ENCODE peak calls at places on chromosomes 6 and 20, in nine cellular contexts. One of them, this sample, is unnamed.

GRCh38 chr20:17168026-17168612 is 58.7 kb upstream of the PCSK2 start:
- DNase-seq in ovary: no peak
- DNase-seq in transverse colon: no peak
- DNase-seq in A549: no peak
- DNase-seq in Peyer's patch: no peak
- DNase-seq in IMR-90: no peak
- DNase-seq in prostate gland: no peak
- DNase-seq in stomach: no peak
- DNase-seq in NB4: no peak
- DNase-seq in this sample: no peak

GRCh38 chr20:33790571-33790970 is 20.6 kb upstream of the CHMP4B start:
- DNase-seq in Peyer's patch: no peak
- DNase-seq in A549: no peak
- DNase-seq in NB4: no peak
- DNase-seq in ovary: no peak
- DNase-seq in IMR-90: no peak
- DNase-seq in prostate gland: no peak
- DNase-seq in stomach: peak
- DNase-seq in transverse colon: peak
- DNase-seq in this sample: no peak

GRCh38 chr6:127933852-127934840 is 33.3 kb upstream of the THEMIS start:
- DNase-seq in stomach: no peak
- DNase-seq in NB4: no peak
- DNase-seq in transverse colon: no peak
- DNase-seq in IMR-90: no peak
- DNase-seq in A549: no peak
- DNase-seq in ovary: no peak
- DNase-seq in Peyer's patch: no peak
- DNase-seq in prostate gland: no peak
- DNase-seq in this sample: no peak

GRCh38 chr6:166774292-166774691 is 147.2 kb upstream of the RPS6KA2 start:
- DNase-seq in transverse colon: no peak
- DNase-seq in prostate gland: no peak
- DNase-seq in stomach: no peak
- DNase-seq in ovary: no peak
- DNase-seq in Peyer's patch: no peak
- DNase-seq in A549: no peak
- DNase-seq in IMR-90: no peak
- DNase-seq in NB4: no peak
- DNase-seq in this sample: no peak

GRCh38 chr6:46828939-46829338 is 35.8 kb downstream of the MEP1A start:
- DNase-seq in IMR-90: no peak
- DNase-seq in Peyer's patch: no peak
- DNase-seq in stomach: no peak
- DNase-seq in ovary: no peak
- DNase-seq in NB4: no peak
- DNase-seq in A549: no peak
- DNase-seq in prostate gland: no peak
- DNase-seq in transverse colon: no peak
- DNase-seq in this sample: no peak

GRCh38 chr6:158049055-158050028 is 67.7 kb downstream of the SYNJ2 start:
- DNase-seq in IMR-90: no peak
- DNase-seq in Peyer's patch: no peak
- DNase-seq in transverse colon: no peak
- DNase-seq in NB4: no peak
- DNase-seq in prostate gland: no peak
- DNase-seq in A549: no peak
- DNase-seq in ovary: no peak
- DNase-seq in stomach: no peak
- DNase-seq in this sample: peak

GRCh38 chr20:23125159-23125558 is 39.0 kb upstream of the CD93 start:
- DNase-seq in Peyer's patch: no peak
- DNase-seq in NB4: no peak
- DNase-seq in ovary: no peak
- DNase-seq in IMR-90: no peak
- DNase-seq in transverse colon: no peak
- DNase-seq in stomach: no peak
- DNase-seq in prostate gland: no peak
- DNase-seq in A549: no peak
- DNase-seq in this sample: peak

GRCh38 chr6:118784641-118785164 is 109.2 kb upstream of the ASF1A start:
- DNase-seq in NB4: no peak
- DNase-seq in prostate gland: no peak
- DNase-seq in A549: no peak
- DNase-seq in stomach: no peak
- DNase-seq in IMR-90: peak
- DNase-seq in ovary: peak
- DNase-seq in Peyer's patch: no peak
- DNase-seq in transverse colon: no peak
- DNase-seq in this sample: no peak

GRCh38 chr20:53278555-53278954 is 306.4 kb downstream of the TSHZ2 start:
- DNase-seq in Peyer's patch: no peak
- DNase-seq in ovary: no peak
- DNase-seq in transverse colon: no peak
- DNase-seq in stomach: no peak
- DNase-seq in NB4: no peak
- DNase-seq in prostate gland: no peak
- DNase-seq in A549: no peak
- DNase-seq in IMR-90: no peak
- DNase-seq in this sample: no peak

GRCh38 chr20:15654208-15654649 is 919.0 kb downstream of the KIF16B start:
- DNase-seq in Peyer's patch: no peak
- DNase-seq in stomach: peak
- DNase-seq in IMR-90: peak
- DNase-seq in ovary: no peak
- DNase-seq in transverse colon: peak
- DNase-seq in prostate gland: peak
- DNase-seq in NB4: peak
- DNase-seq in A549: peak
- DNase-seq in this sample: peak

GRCh38 chr6:138422861-138423260 is 18.8 kb downstream of the HEBP2 start:
- DNase-seq in IMR-90: no peak
- DNase-seq in NB4: peak
- DNase-seq in Peyer's patch: no peak
- DNase-seq in stomach: no peak
- DNase-seq in ovary: no peak
- DNase-seq in transverse colon: no peak
- DNase-seq in A549: no peak
- DNase-seq in prostate gland: no peak
- DNase-seq in this sample: no peak

GRCh38 chr20:3045042-3045815 is 623 bp upstream of the MRPS26 start:
- DNase-seq in transverse colon: peak
- DNase-seq in A549: peak
- DNase-seq in Peyer's patch: peak
- DNase-seq in prostate gland: peak
- DNase-seq in ovary: no peak
- DNase-seq in NB4: peak
- DNase-seq in stomach: peak
- DNase-seq in IMR-90: peak
- DNase-seq in this sample: peak

GRCh38 chr6:38789256-38789655 is 74.1 kb downstream of the DNAH8 start:
- DNase-seq in NB4: no peak
- DNase-seq in ovary: no peak
- DNase-seq in transverse colon: no peak
- DNase-seq in stomach: no peak
- DNase-seq in Peyer's patch: no peak
- DNase-seq in IMR-90: no peak
- DNase-seq in A549: no peak
- DNase-seq in prostate gland: no peak
- DNase-seq in this sample: no peak

GRCh38 chr6:3259491-3259958 is 778 bp downstream of the PSMG4 start:
- DNase-seq in A549: peak
- DNase-seq in Peyer's patch: no peak
- DNase-seq in prostate gland: no peak
- DNase-seq in IMR-90: peak
- DNase-seq in NB4: peak
- DNase-seq in stomach: peak
- DNase-seq in transverse colon: peak
- DNase-seq in ovary: no peak
- DNase-seq in this sample: peak

GRCh38 chr20:19211661-19212523 is 550 bp upstream of the SLC24A3 start:
- DNase-seq in NB4: peak
- DNase-seq in prostate gland: peak
- DNase-seq in Peyer's patch: no peak
- DNase-seq in A549: no peak
- DNase-seq in IMR-90: no peak
- DNase-seq in transverse colon: peak
- DNase-seq in stomach: peak
- DNase-seq in ovary: peak
- DNase-seq in this sample: peak

GRCh38 chr6:79073888-79074287 is 4.2 kb downstream of the PHIP start:
- DNase-seq in stomach: no peak
- DNase-seq in ovary: no peak
- DNase-seq in IMR-90: no peak
- DNase-seq in Peyer's patch: no peak
- DNase-seq in A549: no peak
- DNase-seq in NB4: no peak
- DNase-seq in transverse colon: no peak
- DNase-seq in prostate gland: no peak
- DNase-seq in this sample: no peak

GRCh38 chr6:44247338-44248302 is 719 bp downstream of the HSP90AB1 start:
- DNase-seq in Peyer's patch: peak
- DNase-seq in stomach: peak
- DNase-seq in NB4: peak
- DNase-seq in prostate gland: peak
- DNase-seq in A549: no peak
- DNase-seq in transverse colon: peak
- DNase-seq in IMR-90: peak
- DNase-seq in ovary: peak
- DNase-seq in this sample: peak

GRCh38 chr6:31113861-31114539 is 600 bp upstream of the PSORS1C1 start:
- DNase-seq in IMR-90: peak
- DNase-seq in NB4: no peak
- DNase-seq in stomach: no peak
- DNase-seq in ovary: no peak
- DNase-seq in prostate gland: no peak
- DNase-seq in transverse colon: no peak
- DNase-seq in Peyer's patch: no peak
- DNase-seq in A549: no peak
- DNase-seq in this sample: no peak

GRCh38 chr20:45828589-45828988 is 1.5 kb upstream of the TNNC2 start:
- DNase-seq in ovary: peak
- DNase-seq in transverse colon: no peak
- DNase-seq in A549: no peak
- DNase-seq in Peyer's patch: no peak
- DNase-seq in NB4: no peak
- DNase-seq in stomach: no peak
- DNase-seq in IMR-90: no peak
- DNase-seq in prostate gland: no peak
- DNase-seq in this sample: no peak

DNA sequence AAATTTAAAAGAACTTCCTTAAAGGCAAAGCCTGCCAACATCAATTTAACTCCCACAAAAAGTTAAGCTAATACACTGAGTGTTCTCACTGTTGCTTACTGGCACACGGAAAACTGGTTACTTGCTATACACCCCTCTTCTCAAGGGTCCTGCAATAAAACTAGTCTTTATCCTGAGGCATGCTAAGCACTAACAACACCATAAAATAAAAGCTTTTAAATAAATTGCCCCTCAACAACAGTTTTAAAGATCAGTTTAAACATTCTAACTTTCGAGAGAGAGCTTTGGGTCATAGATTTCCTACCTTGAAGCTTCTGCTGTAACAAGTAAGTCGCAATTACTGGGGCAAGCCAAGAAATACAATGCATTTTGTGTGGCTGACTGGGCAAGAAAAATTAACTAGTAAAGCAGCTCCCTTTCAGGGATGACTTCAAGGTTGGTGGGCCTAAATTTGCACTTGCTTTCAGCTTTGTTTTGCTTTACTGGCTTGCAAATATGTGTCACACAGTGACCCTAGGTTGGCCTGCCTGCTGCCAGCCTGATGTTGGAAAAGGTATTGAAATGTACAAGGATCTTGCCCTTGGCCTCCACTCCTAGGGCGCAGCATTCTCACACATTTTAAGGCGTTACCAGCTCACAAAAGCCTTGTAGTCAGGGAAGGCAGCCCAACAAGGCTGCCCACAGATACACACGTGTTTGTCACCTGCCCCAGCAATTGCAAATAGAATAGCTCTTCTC is 4.0 kb upstream of the HEY2 start:
- DNase-seq in NB4: no peak
- DNase-seq in ovary: no peak
- DNase-seq in stomach: no peak
- DNase-seq in A549: no peak
- DNase-seq in IMR-90: no peak
- DNase-seq in transverse colon: no peak
- DNase-seq in prostate gland: no peak
- DNase-seq in Peyer's patch: no peak
- DNase-seq in this sample: no peak
- TF ChIP-seq POLR2A in NB4: no peak
- TF ChIP-seq POLR2A in ovary: no peak
- TF ChIP-seq POLR2A in stomach: no peak
- TF ChIP-seq POLR2A in A549: no peak
- TF ChIP-seq POLR2A in IMR-90: no peak
- TF ChIP-seq POLR2A in transverse colon: no peak
- TF ChIP-seq POLR2A in prostate gland: no peak
- TF ChIP-seq POLR2A in Peyer's patch: no peak
- TF ChIP-seq POLR2A in this sample: no peak

GRCh38 chr6:28218312-28219248 is 6.5 kb upstream of the ZSCAN9 start:
- DNase-seq in A549: peak
- DNase-seq in Peyer's patch: peak
- DNase-seq in IMR-90: peak
- DNase-seq in prostate gland: peak
- DNase-seq in ovary: peak
- DNase-seq in stomach: peak
- DNase-seq in NB4: peak
- DNase-seq in transverse colon: peak
- DNase-seq in this sample: peak
- TF ChIP-seq POLR2A in A549: peak
- TF ChIP-seq POLR2A in Peyer's patch: peak
- TF ChIP-seq POLR2A in IMR-90: no peak
- TF ChIP-seq POLR2A in prostate gland: no peak
- TF ChIP-seq POLR2A in ovary: no peak
- TF ChIP-seq POLR2A in stomach: no peak
- TF ChIP-seq POLR2A in NB4: peak
- TF ChIP-seq POLR2A in transverse colon: peak
- TF ChIP-seq POLR2A in this sample: peak

DNA sequence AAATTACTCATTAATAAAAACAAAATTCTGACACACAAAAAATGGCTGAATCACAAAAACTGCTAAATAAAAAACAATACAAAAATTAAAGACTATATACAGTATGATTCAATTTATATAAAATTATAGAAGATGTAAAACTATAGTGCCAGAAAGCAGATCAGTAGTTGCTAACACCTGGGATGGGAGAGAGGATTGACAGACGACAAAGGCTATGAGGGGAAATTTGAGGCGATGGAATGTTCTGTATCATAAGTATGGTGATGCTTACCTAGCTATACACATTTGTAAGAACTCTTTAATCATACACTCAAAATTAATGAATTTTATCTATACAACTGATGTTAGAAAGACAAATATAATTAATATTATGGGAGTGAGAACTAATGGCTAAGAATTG is 247.9 kb upstream of the GJE1 start:
- DNase-seq in A549: no peak
- DNase-seq in Peyer's patch: no peak
- DNase-seq in IMR-90: no peak
- DNase-seq in stomach: no peak
- DNase-seq in NB4: no peak
- DNase-seq in prostate gland: no peak
- DNase-seq in transverse colon: no peak
- DNase-seq in ovary: no peak
- DNase-seq in this sample: no peak
- TF ChIP-seq POLR2A in A549: no peak
- TF ChIP-seq POLR2A in Peyer's patch: no peak
- TF ChIP-seq POLR2A in IMR-90: no peak
- TF ChIP-seq POLR2A in stomach: no peak
- TF ChIP-seq POLR2A in NB4: no peak
- TF ChIP-seq POLR2A in prostate gland: no peak
- TF ChIP-seq POLR2A in transverse colon: no peak
- TF ChIP-seq POLR2A in ovary: no peak
- TF ChIP-seq POLR2A in this sample: no peak

GRCh38 chr20:5078399-5078958 is 41.3 kb downstream of the PCNA start:
- DNase-seq in transverse colon: peak
- DNase-seq in stomach: peak
- DNase-seq in prostate gland: peak
- DNase-seq in A549: peak
- DNase-seq in Peyer's patch: peak
- DNase-seq in NB4: peak
- DNase-seq in ovary: peak
- DNase-seq in IMR-90: peak
- DNase-seq in this sample: peak
- TF ChIP-seq POLR2A in transverse colon: peak
- TF ChIP-seq POLR2A in stomach: no peak
- TF ChIP-seq POLR2A in prostate gland: no peak
- TF ChIP-seq POLR2A in A549: no peak
- TF ChIP-seq POLR2A in Peyer's patch: no peak
- TF ChIP-seq POLR2A in NB4: peak
- TF ChIP-seq POLR2A in ovary: no peak
- TF ChIP-seq POLR2A in IMR-90: no peak
- TF ChIP-seq POLR2A in this sample: peak

This sample was measured in erythroblast.